ENCODE peak calls at places on chromosomes 5 and 9, in five cellular contexts. J is NCI-H2029, C is bronchial epithelial cell, N is cardiac fibroblast, X is ELR. U is an unnamed sample.

GRCh38 chr9:91255327-91255726 is 106.4 kb downstream of the AUH start:
- DNase-seq in C (no peak), N (no peak), X (no peak), J (no peak), U (peak; percentile 56)

GRCh38 chr9:36431078-36431477 is 31.0 kb upstream of the RNF38 start:
- DNase-seq in X (no peak), J (no peak), C (no peak), N (no peak), U (no peak)

GRCh38 chr5:86858452-86858851 is 240.7 kb downstream of the COX7C start:
- DNase-seq in N (no peak), C (no peak), X (no peak), J (no peak), U (no peak)

GRCh38 chr9:131397100-131397790 is 3.4 kb downstream of the PRRC2B start:
- DNase-seq in X (peak; percentile 64), J (no peak), N (no peak), C (peak; percentile 54), U (peak; percentile 33)

GRCh38 chr5:98453309-98453708 is 320.2 kb upstream of the RGMB start:
- DNase-seq in C (no peak), N (no peak), J (no peak), X (no peak), U (no peak)

GRCh38 chr5:108093186-108093585 is 288.7 kb downstream of the FBXL17 start:
- DNase-seq in N (peak; percentile 47), X (peak; percentile 40), J (no peak), C (peak; percentile 11), U (peak; percentile 48)

GRCh38 chr9:128340691-128341434 is 536 bp downstream of the SLC27A4 start:
- DNase-seq in X (peak; percentile 31), N (no peak), J (no peak), C (no peak), U (no peak)

GRCh38 chr5:140249536-140249935 is 53.4 kb downstream of the PFDN1 start:
- DNase-seq in C (no peak), J (no peak), X (no peak), N (no peak), U (no peak)

GRCh38 chr5:174571662-174572397 is 152.6 kb upstream of the MSX2 start:
- DNase-seq in X (peak; percentile 81), J (no peak), C (peak; percentile 94), N (peak; percentile 58), U (peak; percentile 64)

GRCh38 chr9:107489687-107490605 is at the start of gene KLF4:
- DNase-seq in N (peak; percentile 96), X (peak; percentile 95), J (peak; percentile 91), C (peak; percentile 76), U (peak; percentile 96)

GRCh38 chr5:177098772-177099152 is 12.0 kb downstream of the FGFR4 start:
- DNase-seq in N (no peak), J (no peak), X (no peak), C (no peak), U (no peak)

GRCh38 chr5:87570366-87570765 is 157.6 kb upstream of the CCNH start:
- DNase-seq in J (no peak), X (no peak), C (no peak), N (no peak), U (no peak)

GRCh38 chr5:9239626-9240025 is 306.2 kb downstream of the SEMA5A start:
- DNase-seq in C (peak; percentile 57), J (no peak), N (peak; percentile 48), X (peak; percentile 42), U (no peak)

GRCh38 chr5:12777342-12777741 is 873.1 kb upstream of the CTNND2 start:
- DNase-seq in X (peak; percentile 66), J (no peak), N (no peak), C (no peak), U (no peak)

GRCh38 chr9:126127591-126127990 is 199.0 kb upstream of the MVB12B start:
- DNase-seq in N (no peak), C (no peak), J (no peak), X (no peak), U (no peak)

GRCh38 chr5:157303667-157304327 is 37.9 kb downstream of the CYFIP2 start:
- DNase-seq in J (no peak), C (no peak), X (no peak), N (no peak), U (no peak)

GRCh38 chr5:135149229-135149955 is 115.4 kb upstream of the PITX1 start:
- DNase-seq in N (no peak), C (no peak), X (no peak), J (no peak), U (no peak)